ENCODE peak calls at places on chromosomes 16 and 17, in seven cellular contexts. H is MM.1S, X is Calu3, T is RWPE1, J is AG09309, G is brain microvascular endothelial cell, B is neural crest cell. W is an unnamed sample.

GRCh38 chr17:43873091-43873490 is 26.1 kb downstream of the CD300LG start:
- DNase-seq in X (no peak), G (no peak), T (no peak), J (no peak), B (no peak), H (no peak), W (no peak)

GRCh38 chr17:49691086-49691676 is 13.3 kb upstream of the SPOP start:
- DNase-seq in B (no peak), H (no peak), T (no peak), J (peak; percentile 95), X (no peak), G (peak; percentile 75), W (no peak)

GRCh38 chr17:4658478-4659305 is 17.2 kb upstream of the ALOX15 start:
- DNase-seq in B (no peak), J (peak; percentile 38), T (no peak), X (no peak), G (peak; percentile 93), H (no peak), W (no peak)

GRCh38 chr16:87333101-87333500 is 15.9 kb upstream of the C16orf95 start:
- DNase-seq in J (no peak), G (no peak), X (no peak), T (no peak), B (no peak), H (no peak), W (no peak)

GRCh38 chr17:75632428-75632827 is 806 bp upstream of the SMIM5 start:
- DNase-seq in J (no peak), B (no peak), T (no peak), X (no peak), G (no peak), H (no peak), W (no peak)

GRCh38 chr16:1713331-1713730 is 7.3 kb downstream of the MAPK8IP3 start:
- DNase-seq in T (no peak), J (no peak), H (no peak), G (no peak), X (no peak), B (no peak), W (no peak)

GRCh38 chr16:82995927-82996441 is 369.2 kb downstream of the CDH13 start:
- DNase-seq in T (peak; percentile 20), H (no peak), G (peak; percentile 88), B (no peak), J (peak; percentile 52), X (no peak), W (peak; percentile 44)

GRCh38 chr16:87849419-87850008 is 19.8 kb downstream of the SLC7A5 start:
- DNase-seq in H (no peak), B (no peak), X (no peak), T (no peak), G (no peak), J (no peak), W (no peak)

GRCh38 chr16:87694441-87695125 is 71.2 kb downstream of the KLHDC4 start:
- DNase-seq in T (no peak), X (no peak), J (no peak), H (no peak), G (no peak), B (no peak), W (no peak)

GRCh38 chr16:1678500-1679098 is 520 bp downstream of the JPT2 start:
- DNase-seq in X (peak; percentile 46), J (no peak), G (peak; percentile 16), B (peak; percentile 12), H (no peak), T (peak; percentile 30), W (no peak)

GRCh38 chr17:46115687-46116086 is 77.5 kb downstream of the KANSL1 start:
- DNase-seq in G (no peak), T (no peak), H (no peak), B (no peak), J (no peak), X (no peak), W (peak; percentile 2)

GRCh38 chr16:17135439-17135838 is 335.3 kb downstream of the XYLT1 start:
- DNase-seq in X (no peak), T (no peak), J (no peak), B (no peak), H (peak; percentile 7), G (no peak), W (no peak)

GRCh38 chr16:3570420-3571062 is 6.7 kb downstream of the NLRC3 start:
- DNase-seq in T (no peak), B (no peak), G (no peak), H (no peak), J (no peak), X (no peak), W (no peak)

GRCh38 chr17:77085916-77086432 is 54.8 kb upstream of the SEC14L1 start:
- DNase-seq in T (no peak), G (no peak), B (no peak), J (no peak), H (peak; percentile 91), X (no peak), W (no peak)

GRCh38 chr17:41013181-41013580 is 4.3 kb upstream of the KRTAP3-1 start:
- DNase-seq in X (no peak), G (no peak), H (no peak), B (no peak), T (no peak), J (peak; percentile 55), W (no peak)

GRCh38 chr17:41008811-41009210 is at the start of gene KRTAP3-1:
- DNase-seq in H (no peak), B (no peak), J (no peak), G (no peak), T (no peak), X (no peak), W (no peak)

GRCh38 chr17:41009301-41009760 is 403 bp upstream of the KRTAP3-1 start:
- DNase-seq in J (no peak), G (no peak), T (no peak), B (no peak), H (no peak), X (peak; percentile 45), W (no peak)

GRCh38 chr17:41010421-41010820 is 1.5 kb upstream of the KRTAP3-1 start:
- DNase-seq in X (no peak), J (no peak), T (no peak), G (no peak), H (no peak), B (no peak), W (no peak)

DNA sequence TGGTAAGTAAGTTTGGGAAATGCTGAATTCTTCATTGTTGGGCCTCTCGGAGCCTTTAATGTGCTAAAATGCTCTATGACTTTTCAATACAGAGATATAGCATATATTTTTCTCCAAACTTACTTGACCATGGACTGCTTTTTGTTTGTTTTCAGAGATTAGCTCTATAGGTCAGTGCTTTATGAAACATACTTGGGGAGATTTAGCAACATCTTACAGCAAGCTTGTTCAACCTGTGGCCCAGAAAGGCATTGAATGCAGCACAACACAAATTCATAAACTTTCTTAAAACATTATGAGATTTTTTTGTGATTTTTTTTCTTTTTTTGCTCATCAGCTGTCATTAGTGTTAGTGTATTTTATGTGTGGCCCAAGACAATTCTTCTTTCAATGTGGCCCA is 1.0 kb upstream of the KRTAP3-1 start:
- DNase-seq in J (no peak), G (no peak), B (no peak), H (no peak), T (no peak), X (no peak), W (no peak)
- TF ChIP-seq CTCF in J (no peak), G (no peak), B (no peak), H (no peak), T (no peak), X (no peak), W (no peak)

DNA sequence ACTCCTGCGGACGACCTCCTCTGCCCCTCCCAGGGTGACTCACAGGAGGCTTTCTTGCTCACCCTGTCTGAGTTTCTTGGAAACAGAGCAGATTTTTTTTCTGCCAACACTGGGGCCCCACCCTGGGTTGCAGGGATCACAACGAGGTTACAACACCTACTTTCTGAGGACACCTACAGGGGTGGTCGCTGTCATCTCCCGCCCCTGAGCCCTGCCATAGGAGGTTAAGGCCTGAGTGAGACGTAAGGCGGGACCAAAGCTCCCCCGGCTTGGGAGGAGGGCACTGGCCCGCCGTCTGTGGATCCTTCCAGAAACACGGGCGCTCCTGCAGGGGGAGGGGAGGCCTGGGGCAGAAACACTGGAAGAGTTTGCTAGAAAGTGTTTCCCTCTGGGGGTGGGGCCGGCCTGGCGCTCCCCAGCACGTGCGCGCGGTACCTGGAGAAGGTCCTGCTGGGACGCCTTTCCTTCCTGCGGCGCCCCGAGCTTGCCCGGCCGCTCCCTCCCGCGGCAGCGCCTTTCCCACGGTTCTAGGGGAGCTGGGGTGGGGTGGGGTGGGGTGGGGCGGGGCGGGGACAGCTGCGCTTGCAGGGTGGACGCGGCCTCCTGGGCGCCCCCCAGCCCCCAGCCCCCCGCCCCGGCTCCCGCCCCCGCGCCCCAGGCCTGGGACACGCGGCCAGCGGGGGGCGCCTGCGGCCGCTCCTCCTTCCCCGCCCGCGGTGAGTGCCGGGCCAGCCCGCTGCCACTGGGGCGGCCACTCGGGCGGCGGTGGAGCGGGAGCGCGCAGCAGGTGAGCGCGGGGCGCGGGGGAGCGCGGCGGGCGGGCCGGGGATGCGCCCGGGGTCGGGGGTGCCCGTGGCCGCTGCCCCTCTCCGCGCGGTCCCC is 20.7 kb upstream of the ADCY7 start:
- DNase-seq in H (peak; percentile 56), J (no peak), B (no peak), X (peak; percentile 82), T (peak; percentile 95), G (peak; percentile 47), W (no peak)
- TF ChIP-seq CTCF in H (no peak), J (no peak), B (no peak), X (peak; percentile 45), T (peak; percentile 40), G (no peak), W (no peak)

DNA sequence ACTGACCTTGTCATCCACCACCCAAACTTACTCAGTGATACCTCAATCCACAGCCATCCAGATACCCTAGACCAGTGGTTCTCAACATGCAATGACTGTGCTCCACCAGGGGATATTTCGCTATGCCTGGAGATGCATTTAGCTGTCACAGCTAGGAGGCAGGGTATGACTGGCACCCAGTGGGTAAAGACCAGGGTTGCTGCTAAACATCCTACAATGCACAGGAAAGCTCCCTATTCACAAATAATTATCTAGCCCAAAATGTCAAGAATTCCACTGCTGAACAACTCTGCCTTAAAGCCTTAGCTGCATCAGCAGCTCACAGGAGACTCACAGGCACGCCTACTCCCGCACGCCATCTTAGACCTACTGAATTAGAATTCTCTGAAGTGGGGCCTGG is 212.6 kb downstream of the GRIN2A start:
- DNase-seq in G (no peak), J (no peak), T (no peak), H (no peak), X (no peak), B (no peak), W (no peak)
- TF ChIP-seq CTCF in G (no peak), J (no peak), T (no peak), H (no peak), X (no peak), B (no peak), W (no peak)

GRCh38 chr17:57889892-57890856 is 40.3 kb upstream of the MRPS23 start:
- DNase-seq in H (no peak), B (no peak), T (peak; percentile 87), J (peak; percentile 63), G (peak; percentile 41), X (peak; percentile 55), W (peak; percentile 68)
- TF ChIP-seq CTCF in H (no peak), B (no peak), T (no peak), J (peak; percentile 15), G (peak; percentile 28), X (no peak), W (no peak)

GRCh38 chr16:13471036-13471435 is 448.9 kb upstream of the ERCC4 start:
- DNase-seq in J (no peak), T (no peak), X (no peak), H (peak; percentile 10), G (no peak), B (peak; percentile 15), W (no peak)
- TF ChIP-seq CTCF in J (no peak), T (no peak), X (no peak), H (no peak), G (no peak), B (no peak), W (no peak)

W was measured in AG09319.